ENCODE peak calls at places on chromosomes 6 and 20, in six cellular contexts. Z is SK-N-SH; P is central memory CD4-positive, alpha-beta T cell; G is T-helper 17 cell; L is cardiac fibroblast; D is G401. W is an unnamed sample.
A peak's percentile ranks its signal among the peaks of the same experiment; 100 is the strongest.

GRCh38 chr6:113875470-113875869 is 18.3 kb downstream of the MARCKS start:
- DNase-seq in P (no peak), Z (no peak), D (no peak), G (no peak), L (peak; percentile 31), W (no peak)

GRCh38 chr6:50608421-50608820 is 104.9 kb upstream of the TFAP2D start:
- DNase-seq in G (no peak), D (no peak), Z (no peak), L (no peak), P (no peak), W (no peak)

GRCh38 chr20:10639051-10639761 is 34.6 kb downstream of the JAG1 start:
- DNase-seq in Z (no peak), L (no peak), G (no peak), P (no peak), D (no peak), W (no peak)

GRCh38 chr6:27091661-27092315 is 155.7 kb upstream of the PRSS16 start:
- DNase-seq in P (no peak), G (no peak), Z (peak; percentile 65), L (peak; percentile 88), D (peak; percentile 40), W (no peak)

GRCh38 chr6:149347067-149347466 is 29.6 kb downstream of the TAB2 start:
- DNase-seq in P (no peak), G (no peak), Z (no peak), D (no peak), L (peak; percentile 34), W (no peak)

GRCh38 chr20:50070361-50070760 is 42.6 kb downstream of the UBE2V1 start:
- DNase-seq in L (no peak), P (no peak), G (no peak), D (no peak), Z (no peak), W (no peak)

GRCh38 chr20:57698191-57698866 is 11.5 kb downstream of the PMEPA1 start:
- DNase-seq in D (no peak), P (no peak), G (no peak), Z (peak; percentile 57), L (peak; percentile 90), W (no peak)

GRCh38 chr20:54431545-54431944 is 43.8 kb upstream of the DOK5 start:
- DNase-seq in L (peak; percentile 2), P (no peak), Z (no peak), D (peak; percentile 97), G (no peak), W (no peak)

GRCh38 chr6:150256618-150257272 is 112.1 kb upstream of the IYD start:
- DNase-seq in D (no peak), G (no peak), P (no peak), Z (no peak), L (peak; percentile 89), W (no peak)

GRCh38 chr20:55264825-55265224 is 740.5 kb downstream of the CBLN4 start:
- DNase-seq in L (no peak), G (no peak), D (no peak), Z (no peak), P (no peak), W (no peak)

GRCh38 chr20:23683281-23683680 is 5.6 kb downstream of the CST4 start:
- DNase-seq in P (no peak), D (no peak), L (no peak), G (no peak), Z (no peak), W (no peak)

GRCh38 chr6:170185175-170185970 is 105.5 kb downstream of the DLL1 start:
- DNase-seq in D (no peak), L (no peak), G (no peak), Z (no peak), P (no peak), W (peak; percentile 7)

GRCh38 chr20:48787861-48788375 is 39.9 kb downstream of the PREX1 start:
- DNase-seq in Z (no peak), L (peak; percentile 28), D (no peak), P (no peak), G (no peak), W (no peak)

GRCh38 chr6:141164042-141164748 is 968.5 kb upstream of the GJE1 start:
- DNase-seq in P (no peak), Z (no peak), G (no peak), L (peak; percentile 83), D (no peak), W (no peak)

GRCh38 chr6:76771076-76771634 is 692.1 kb downstream of the HTR1B start:
- DNase-seq in D (peak; percentile 13), L (peak; percentile 39), Z (no peak), P (no peak), G (no peak), W (no peak)

GRCh38 chr20:58748628-58749027 is 56.0 kb downstream of the NPEPL1 start:
- DNase-seq in Z (no peak), L (no peak), G (no peak), P (no peak), D (no peak), W (no peak)

W was measured in natural killer cell.